ENCODE peak calls at places on chromosome 17, in seven cellular contexts. O is AG08396; B is NCI-H2107; D is stimulated activated CD8-positive, alpha-beta memory T cell treated with anti-CD3 and anti-CD28 coated beads, Interleukin-15, amount 100 ng/mL, for 4 hours; S is cardiac fibroblast; G is BJ; C is NCI-H2081. H is an unnamed sample.

GRCh38 chr17:8141741-8142140 is 10.5 kb downstream of the PER1 start:
- DNase-seq in O (no peak), B (no peak), D (no peak), S (no peak), G (no peak), C (no peak), H (no peak)

GRCh38 chr17:61839300-61839786 is 24.0 kb downstream of the BRIP1 start:
- DNase-seq in O (no peak), B (no peak), D (no peak), S (no peak), G (no peak), C (no peak), H (no peak)

GRCh38 chr17:61492759-61493526 is 40.7 kb downstream of the TBX4 start:
- DNase-seq in O (peak), B (no peak), D (no peak), S (no peak), G (peak), C (no peak), H (peak)

GRCh38 chr17:61862105-61862574 is 1.2 kb downstream of the BRIP1 start:
- DNase-seq in O (peak), B (no peak), D (no peak), S (peak), G (no peak), C (no peak), H (no peak)

GRCh38 chr17:32239457-32239856 is 26.2 kb upstream of the RHBDL3 start:
- DNase-seq in O (no peak), B (no peak), D (no peak), S (no peak), G (no peak), C (no peak), H (no peak)

GRCh38 chr17:28177351-28177750 is 134.9 kb downstream of the NLK start:
- DNase-seq in O (no peak), B (no peak), D (no peak), S (no peak), G (no peak), C (no peak), H (no peak)

GRCh38 chr17:41784207-41784744 is 2.2 kb downstream of the JUP start:
- DNase-seq in O (peak), B (no peak), D (no peak), S (peak), G (no peak), C (no peak), H (no peak)

GRCh38 chr17:74957935-74958549 is 14.5 kb downstream of the HID1 start:
- DNase-seq in O (peak), B (no peak), D (peak), S (peak), G (no peak), C (peak), H (peak)

GRCh38 chr17:4898351-4898750 is 985 bp upstream of the C17orf107 start:
- DNase-seq in O (no peak), B (no peak), D (no peak), S (no peak), G (no peak), C (no peak), H (no peak)

GRCh38 chr17:64786337-64786736 is 124.2 kb upstream of the SMURF2 start:
- DNase-seq in O (no peak), B (no peak), D (no peak), S (no peak), G (no peak), C (no peak), H (no peak)

GRCh38 chr17:41547921-41548843 is 20.1 kb upstream of the KRT19 start:
- DNase-seq in O (peak), B (no peak), D (peak), S (peak), G (peak), C (no peak), H (peak)

GRCh38 chr17:34066528-34066927 is 188.6 kb upstream of the CCL2 start:
- DNase-seq in O (no peak), B (no peak), D (no peak), S (no peak), G (no peak), C (no peak), H (no peak)

GRCh38 chr17:44335515-44336356 is 9.4 kb upstream of the GRN start:
- DNase-seq in O (no peak), B (no peak), D (no peak), S (no peak), G (no peak), C (no peak), H (no peak)

GRCh38 chr17:29005936-29006438 is at the start of gene SEZ6:
- DNase-seq in O (peak), B (peak), D (no peak), S (peak), G (no peak), C (peak), H (peak)

GRCh38 chr17:6101706-6102105 is 31.5 kb downstream of the WSCD1 start:
- DNase-seq in O (no peak), B (no peak), D (no peak), S (no peak), G (no peak), C (peak), H (no peak)

H was measured in GM03348.